ENCODE peak calls at places on chromosomes 1 and 21, in eight cellular contexts. X is keratinocyte, N is K562, Y is GM23248, H is PC-9, F is GM23338, O is IMR-90, C is endothelial cell of umbilical vein. W is an unnamed sample. For H4K20me1, the result is how much of the 10 kb centered on the place peaks cover.

GRCh38 chr1:238985312-238985711 is 401.1 kb upstream of the CHRM3 start:
- DNase-seq in H (no peak), O (no peak), F (no peak), C (no peak), N (no peak), X (no peak), Y (no peak), W (no peak)

GRCh38 chr1:38677311-38677710 is 182.3 kb downstream of the RRAGC start:
- DNase-seq in X (no peak), H (no peak), C (no peak), F (no peak), O (no peak), Y (no peak), N (no peak), W (no peak)

GRCh38 chr21:44464351-44464750 is 9.0 kb downstream of the LRRC3 start:
- DNase-seq in N (no peak), F (no peak), C (no peak), X (no peak), O (no peak), Y (no peak), H (no peak), W (no peak)

GRCh38 chr1:229557913-229558414 is 543 bp downstream of the ABCB10 start:
- DNase-seq in O (no peak), C (peak), X (no peak), Y (peak), N (peak), H (peak), F (peak), W (peak)

GRCh38 chr1:89546934-89547562 is 22.4 kb downstream of the LRRC8B start:
- DNase-seq in O (no peak), C (no peak), H (no peak), F (no peak), Y (no peak), X (no peak), N (no peak), W (no peak)

GRCh38 chr1:15948600-15949452 is 27.1 kb downstream of the ZBTB17 start:
- DNase-seq in X (peak), F (peak), H (peak), O (peak), Y (peak), N (peak), C (peak), W (no peak)

GRCh38 chr1:164602480-164603093 is 43.6 kb downstream of the PBX1 start:
- DNase-seq in N (no peak), H (peak), X (no peak), Y (peak), C (peak), O (peak), F (peak), W (no peak)

GRCh38 chr1:240190881-240191385 is 99.2 kb downstream of the FMN2 start:
- DNase-seq in O (peak), F (peak), Y (peak), X (no peak), C (no peak), H (no peak), N (peak), W (peak)

GRCh38 chr1:70465911-70466310 is 54.8 kb downstream of the CTH start:
- DNase-seq in F (no peak), O (no peak), N (no peak), X (no peak), Y (no peak), C (no peak), H (no peak), W (no peak)

DNA sequence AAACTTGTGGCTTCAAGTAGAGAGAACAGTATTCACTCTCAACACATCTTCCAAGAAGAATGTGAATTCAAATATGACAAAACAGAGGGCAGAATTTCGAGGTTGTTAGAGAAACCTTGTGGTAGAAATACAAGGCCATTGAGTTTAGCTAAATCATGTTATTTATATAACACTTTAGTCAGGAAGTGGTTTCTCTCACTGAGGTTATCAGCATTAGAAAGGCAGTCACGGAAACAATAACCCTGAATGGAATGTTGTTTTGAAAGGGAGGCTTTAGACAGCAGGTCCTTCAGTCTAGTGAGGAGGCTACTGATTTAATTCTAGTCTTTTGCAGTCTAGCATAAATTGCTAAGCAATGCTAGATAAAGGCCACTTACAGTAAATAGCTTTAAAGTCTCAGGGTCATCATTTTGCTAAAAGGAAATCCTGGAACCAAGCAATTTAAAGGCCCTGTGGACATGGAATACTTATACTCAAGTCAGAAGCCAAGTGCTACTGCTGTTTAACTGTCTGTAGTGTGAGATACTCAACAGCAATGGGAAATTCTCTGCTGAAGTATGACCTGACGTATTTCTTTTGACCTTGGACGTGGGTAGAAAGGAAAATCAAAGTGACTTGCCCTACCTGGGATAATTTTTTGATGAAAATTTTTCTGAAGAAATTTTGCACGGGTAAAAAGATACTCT is 89.0 kb upstream of the CHODL start:
- DNase-seq in F (peak), N (no peak), O (no peak), H (no peak), C (peak), X (no peak), Y (no peak), W (no peak)
- H3K4me3 ChIP-seq in F (no peak), N (no peak), O (no peak), H (no peak), C (no peak), X (no peak), Y (no peak), W (no peak)

GRCh38 chr1:156129687-156130577 is 15.4 kb downstream of the LMNA start:
- DNase-seq in F (peak), C (peak), N (peak), Y (peak), X (peak), H (peak), O (peak), W (peak)

GRCh38 chr1:156126701-156127534 is 12.4 kb downstream of the LMNA start:
- DNase-seq in N (peak), F (no peak), C (peak), Y (peak), H (peak), O (peak), X (no peak), W (peak)

GRCh38 chr1:156128749-156129682 is 14.5 kb downstream of the LMNA start:
- DNase-seq in O (peak), Y (peak), H (no peak), X (no peak), C (peak), F (no peak), N (no peak), W (no peak)

GRCh38 chr1:156134716-156135435 is 18.5 kb upstream of the SEMA4A start:
- DNase-seq in C (no peak), X (no peak), O (no peak), Y (no peak), H (no peak), N (no peak), F (no peak), W (no peak)

GRCh38 chr1:156130578-156130942 is 16.0 kb downstream of the LMNA start:
- DNase-seq in H (no peak), N (no peak), F (no peak), Y (no peak), O (no peak), X (no peak), C (no peak), W (no peak)
- H4K20me1 ChIP-seq in H (under half), N (under half), F (under half), Y (under half), O (half or more), X (under half), C (under half), W (under half)

GRCh38 chr1:155277070-155277895 is at the start of gene HCN3:
- DNase-seq in H (peak), Y (peak), N (peak), F (peak), X (peak), C (peak), O (peak), W (peak)

GRCh38 chr1:155282488-155283086 is 5.3 kb downstream of the HCN3 start:
- DNase-seq in Y (no peak), O (no peak), X (no peak), N (peak), C (no peak), H (no peak), F (no peak), W (no peak)

GRCh38 chr1:155273134-155273982 is at the start of gene CLK2:
- DNase-seq in X (peak), H (peak), C (peak), O (peak), F (peak), N (peak), Y (peak), W (peak)

GRCh38 chr1:155278689-155279160 is 1.5 kb downstream of the HCN3 start:
- DNase-seq in O (peak), X (no peak), F (no peak), C (no peak), H (no peak), N (no peak), Y (peak), W (no peak)

GRCh38 chr1:155277896-155278688 is 829 bp downstream of the HCN3 start:
- DNase-seq in F (peak), X (no peak), N (peak), Y (peak), C (peak), O (peak), H (peak), W (peak)
- H3K27ac ChIP-seq in F (no peak), X (no peak), N (no peak), Y (no peak), C (no peak), O (no peak), H (no peak), W (no peak)

GRCh38 chr1:155010211-155010918 is 7.8 kb downstream of the ZBTB7B start:
- DNase-seq in N (no peak), X (no peak), H (no peak), F (no peak), C (no peak), Y (no peak), O (no peak), W (peak)

GRCh38 chr1:155011004-155011416 is 8.4 kb downstream of the ZBTB7B start:
- DNase-seq in N (no peak), O (no peak), Y (no peak), X (no peak), C (no peak), H (no peak), F (no peak), W (peak)

GRCh38 chr1:155009742-155010141 is 7.1 kb downstream of the ZBTB7B start:
- DNase-seq in N (no peak), F (no peak), X (no peak), H (no peak), O (no peak), Y (no peak), C (no peak), W (no peak)

GRCh38 chr1:155008015-155008941 is 5.7 kb downstream of the ZBTB7B start:
- DNase-seq in X (no peak), N (peak), H (no peak), Y (no peak), C (no peak), O (no peak), F (peak), W (peak)

DNA sequence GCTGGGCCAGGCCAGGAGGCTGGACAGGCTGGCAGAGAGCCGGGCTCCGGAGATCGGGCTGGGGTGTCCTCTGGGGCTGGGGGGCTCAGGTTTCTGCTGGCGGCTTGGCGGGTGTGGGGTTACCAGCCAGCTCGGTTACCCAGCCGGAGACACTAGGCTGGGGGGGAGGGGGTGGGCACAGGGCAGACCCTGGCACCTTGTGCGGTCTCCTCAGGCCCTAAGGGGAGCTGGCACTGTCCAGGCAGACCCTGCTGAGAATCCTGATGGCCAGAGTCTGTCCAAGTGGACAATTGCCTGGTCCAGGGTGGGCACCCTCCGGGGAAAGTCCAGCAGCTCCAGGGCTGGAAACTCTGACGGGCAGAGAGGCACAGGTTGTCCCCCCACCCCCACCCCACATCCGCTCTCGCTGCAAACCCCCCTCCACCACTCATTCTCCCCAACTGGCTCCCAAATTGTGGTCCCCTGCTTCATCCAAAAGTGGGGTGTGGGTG is 6.7 kb downstream of the ZBTB7B start:
- DNase-seq in H (no peak), Y (no peak), F (no peak), C (no peak), O (no peak), X (no peak), N (no peak), W (peak)
- H3K4me3 ChIP-seq in H (no peak), Y (no peak), F (peak), C (no peak), O (no peak), X (no peak), N (no peak), W (no peak)

DNA sequence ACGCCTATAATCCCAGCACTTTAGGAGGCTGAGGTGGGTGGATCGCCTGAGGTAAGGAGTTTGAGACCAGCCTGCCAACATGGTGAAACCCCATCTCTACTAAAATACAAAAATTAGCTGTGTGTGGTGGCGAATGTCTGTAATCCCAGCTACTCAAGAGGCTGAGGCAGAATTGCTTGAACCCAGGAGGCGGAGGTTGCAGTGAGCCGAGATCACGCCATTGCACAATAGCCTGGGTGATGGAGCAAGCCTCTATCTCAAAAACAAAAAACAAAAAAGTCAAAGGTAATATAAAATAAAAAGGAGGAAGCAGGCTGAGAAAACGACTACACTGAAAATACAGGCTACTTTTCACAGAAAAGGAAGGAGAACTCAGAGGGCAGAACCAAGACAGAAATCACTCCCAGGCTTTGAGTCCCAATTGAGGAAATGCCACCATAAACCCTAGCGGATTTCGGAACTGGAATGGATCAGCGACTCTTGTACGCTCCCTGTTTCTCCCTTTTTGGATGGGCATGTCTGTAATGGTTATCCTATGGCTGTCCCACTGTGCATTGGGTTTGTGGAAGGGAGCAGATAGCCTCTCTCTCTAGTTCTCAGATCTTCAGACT is 5.9 kb upstream of the A3GALT2 start:
- DNase-seq in H (no peak), O (no peak), Y (no peak), X (no peak), N (no peak), F (no peak), C (no peak), W (no peak)
- H4K20me1 ChIP-seq in H (under half), O (half or more), Y (under half), X (under half), N (under half), F (under half), C (under half), W (under half)

GRCh38 chr1:27439150-27439549 is 46.7 kb downstream of the GPR3 start:
- DNase-seq in F (no peak), C (no peak), Y (no peak), N (no peak), H (no peak), X (no peak), O (no peak), W (no peak)
- H3K27ac ChIP-seq in F (no peak), C (no peak), Y (no peak), N (no peak), H (no peak), X (no peak), O (no peak), W (peak)

W was measured in Karpas-422.